ENCODE peak calls at places on chromosomes 4 and X, in seven cellular contexts. One of them, this sample, is unnamed.

GRCh38 chr4:8207314-8207713 is 8.2 kb downstream of the SH3TC1 start:
- DNase-seq in A549: no peak
- DNase-seq in suprapubic skin: no peak
- DNase-seq in K562: no peak
- DNase-seq in stomach: no peak
- DNase-seq in sigmoid colon: no peak
- DNase-seq in transverse colon: no peak
- DNase-seq in this sample: no peak

GRCh38 chr4:150379454-150379853 is 202.5 kb upstream of the MAB21L2 start:
- DNase-seq in K562: no peak
- DNase-seq in stomach: no peak
- DNase-seq in A549: no peak
- DNase-seq in transverse colon: no peak
- DNase-seq in sigmoid colon: no peak
- DNase-seq in suprapubic skin: no peak
- DNase-seq in this sample: no peak

GRCh38 chr4:80568891-80569290 is 233.4 kb downstream of the CFAP299 start:
- DNase-seq in transverse colon: no peak
- DNase-seq in sigmoid colon: no peak
- DNase-seq in suprapubic skin: no peak
- DNase-seq in K562: no peak
- DNase-seq in A549: no peak
- DNase-seq in stomach: no peak
- DNase-seq in this sample: no peak

GRCh38 chrX:56726609-56727008 is 2.4 kb upstream of the NBDY start:
- DNase-seq in sigmoid colon: no peak
- DNase-seq in stomach: no peak
- DNase-seq in K562: peak
- DNase-seq in transverse colon: no peak
- DNase-seq in A549: peak
- DNase-seq in suprapubic skin: no peak
- DNase-seq in this sample: no peak

GRCh38 chr4:52059372-52059771 is 8.3 kb downstream of the SPATA18 start:
- DNase-seq in K562: no peak
- DNase-seq in sigmoid colon: no peak
- DNase-seq in transverse colon: peak
- DNase-seq in stomach: peak
- DNase-seq in A549: no peak
- DNase-seq in suprapubic skin: no peak
- DNase-seq in this sample: no peak

GRCh38 chrX:114611018-114611619 is 27.2 kb downstream of the HTR2C start:
- DNase-seq in suprapubic skin: no peak
- DNase-seq in A549: peak
- DNase-seq in stomach: peak
- DNase-seq in K562: peak
- DNase-seq in transverse colon: peak
- DNase-seq in sigmoid colon: no peak
- DNase-seq in this sample: peak

GRCh38 chr4:112942077-112942476 is 107.4 kb upstream of the ANK2 start:
- DNase-seq in transverse colon: no peak
- DNase-seq in sigmoid colon: no peak
- DNase-seq in K562: no peak
- DNase-seq in suprapubic skin: no peak
- DNase-seq in stomach: no peak
- DNase-seq in A549: no peak
- DNase-seq in this sample: no peak

GRCh38 chr4:76748649-76749048 is 149.3 kb downstream of the SOWAHB start:
- DNase-seq in sigmoid colon: no peak
- DNase-seq in suprapubic skin: no peak
- DNase-seq in stomach: peak
- DNase-seq in A549: peak
- DNase-seq in K562: peak
- DNase-seq in transverse colon: peak
- DNase-seq in this sample: no peak

GRCh38 chr4:2402941-2403340 is 15.5 kb downstream of the ZFYVE28 start:
- DNase-seq in suprapubic skin: no peak
- DNase-seq in A549: no peak
- DNase-seq in K562: no peak
- DNase-seq in stomach: no peak
- DNase-seq in sigmoid colon: no peak
- DNase-seq in transverse colon: no peak
- DNase-seq in this sample: no peak

GRCh38 chrX:140713174-140713539 is 3.6 kb downstream of the LINC00632 start:
- DNase-seq in transverse colon: no peak
- DNase-seq in A549: no peak
- DNase-seq in K562: no peak
- DNase-seq in suprapubic skin: no peak
- DNase-seq in sigmoid colon: no peak
- DNase-seq in stomach: no peak
- DNase-seq in this sample: no peak

GRCh38 chrX:9644335-9644734 is 121.3 kb downstream of the GPR143 start:
- DNase-seq in suprapubic skin: no peak
- DNase-seq in K562: no peak
- DNase-seq in A549: no peak
- DNase-seq in stomach: no peak
- DNase-seq in transverse colon: no peak
- DNase-seq in sigmoid colon: peak
- DNase-seq in this sample: peak

GRCh38 chr4:150238591-150238990 is 160.3 kb downstream of the DCLK2 start:
- DNase-seq in stomach: no peak
- DNase-seq in K562: no peak
- DNase-seq in A549: no peak
- DNase-seq in transverse colon: no peak
- DNase-seq in sigmoid colon: no peak
- DNase-seq in suprapubic skin: no peak
- DNase-seq in this sample: no peak

GRCh38 chrX:119539872-119540271 is 25.3 kb downstream of the STEEP1 start:
- DNase-seq in A549: peak
- DNase-seq in sigmoid colon: no peak
- DNase-seq in transverse colon: no peak
- DNase-seq in suprapubic skin: no peak
- DNase-seq in stomach: no peak
- DNase-seq in K562: no peak
- DNase-seq in this sample: no peak

GRCh38 chr4:16636304-16636703 is 262.1 kb downstream of the LDB2 start:
- DNase-seq in K562: no peak
- DNase-seq in sigmoid colon: no peak
- DNase-seq in suprapubic skin: no peak
- DNase-seq in transverse colon: no peak
- DNase-seq in stomach: no peak
- DNase-seq in A549: no peak
- DNase-seq in this sample: no peak
- TF ChIP-seq EP300 in K562: no peak
- TF ChIP-seq EP300 in sigmoid colon: no peak
- TF ChIP-seq EP300 in suprapubic skin: no peak
- TF ChIP-seq EP300 in transverse colon: no peak
- TF ChIP-seq EP300 in stomach: no peak
- TF ChIP-seq EP300 in A549: no peak
- TF ChIP-seq EP300 in this sample: no peak

GRCh38 chr4:109979932-109980717 is 67.4 kb downstream of the EGF start:
- DNase-seq in A549: no peak
- DNase-seq in suprapubic skin: no peak
- DNase-seq in K562: no peak
- DNase-seq in stomach: no peak
- DNase-seq in sigmoid colon: no peak
- DNase-seq in transverse colon: no peak
- DNase-seq in this sample: no peak

GRCh38 chr4:109978704-109979103 is 66.0 kb downstream of the EGF start:
- DNase-seq in K562: no peak
- DNase-seq in A549: no peak
- DNase-seq in stomach: no peak
- DNase-seq in sigmoid colon: no peak
- DNase-seq in suprapubic skin: no peak
- DNase-seq in transverse colon: no peak
- DNase-seq in this sample: no peak

GRCh38 chr4:109985993-109986640 is 73.4 kb downstream of the EGF start:
- DNase-seq in suprapubic skin: no peak
- DNase-seq in K562: no peak
- DNase-seq in A549: no peak
- DNase-seq in sigmoid colon: no peak
- DNase-seq in stomach: no peak
- DNase-seq in transverse colon: no peak
- DNase-seq in this sample: no peak

GRCh38 chr4:109981936-109982335 is 69.3 kb downstream of the EGF start:
- DNase-seq in suprapubic skin: no peak
- DNase-seq in stomach: no peak
- DNase-seq in sigmoid colon: no peak
- DNase-seq in A549: no peak
- DNase-seq in transverse colon: no peak
- DNase-seq in K562: no peak
- DNase-seq in this sample: no peak

GRCh38 chr4:109982521-109982920 is 69.8 kb downstream of the EGF start:
- DNase-seq in K562: no peak
- DNase-seq in A549: no peak
- DNase-seq in transverse colon: no peak
- DNase-seq in sigmoid colon: no peak
- DNase-seq in suprapubic skin: no peak
- DNase-seq in stomach: no peak
- DNase-seq in this sample: no peak
- TF ChIP-seq CTCF in K562: no peak
- TF ChIP-seq CTCF in A549: no peak
- TF ChIP-seq CTCF in transverse colon: no peak
- TF ChIP-seq CTCF in sigmoid colon: no peak
- TF ChIP-seq CTCF in suprapubic skin: no peak
- TF ChIP-seq CTCF in stomach: no peak
- TF ChIP-seq CTCF in this sample: no peak

DNA sequence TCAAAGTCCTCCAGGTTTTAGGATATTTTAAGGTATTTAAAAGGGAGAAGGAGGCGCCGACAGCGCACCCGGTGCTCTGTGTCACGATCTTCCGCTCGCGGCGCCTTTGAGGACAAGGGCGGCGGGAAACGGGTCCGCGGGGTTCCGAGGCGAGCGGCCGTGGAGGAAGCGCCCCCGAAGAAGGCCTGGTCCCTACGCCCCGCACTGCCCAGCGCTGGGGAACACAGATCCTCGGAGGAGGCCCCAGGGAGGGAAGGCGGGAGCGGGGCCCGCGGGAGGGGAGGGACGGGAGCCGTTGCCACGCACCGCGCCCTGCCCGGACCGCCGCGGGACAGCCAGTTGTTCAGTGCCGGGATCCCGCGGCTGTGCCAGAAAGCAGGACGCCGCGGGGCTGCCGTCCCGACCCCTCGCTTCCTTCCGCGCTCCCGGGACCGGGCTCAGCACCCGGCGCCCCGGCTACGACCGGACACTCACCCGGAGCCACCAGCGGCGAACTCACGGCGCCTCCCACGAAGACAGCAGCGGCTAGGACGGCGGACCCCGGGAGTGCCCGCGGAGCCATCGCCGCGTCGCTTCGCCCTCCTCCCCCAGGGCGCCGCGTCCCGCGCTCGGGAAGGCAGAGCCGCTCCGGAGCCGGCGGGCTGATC is 327 bp downstream of the RELL1 start:
- DNase-seq in K562: peak
- DNase-seq in transverse colon: peak
- DNase-seq in A549: peak
- DNase-seq in suprapubic skin: peak
- DNase-seq in sigmoid colon: peak
- DNase-seq in stomach: peak
- DNase-seq in this sample: no peak
- TF ChIP-seq EP300 in K562: no peak
- TF ChIP-seq EP300 in transverse colon: no peak
- TF ChIP-seq EP300 in A549: no peak
- TF ChIP-seq EP300 in suprapubic skin: no peak
- TF ChIP-seq EP300 in sigmoid colon: no peak
- TF ChIP-seq EP300 in stomach: no peak
- TF ChIP-seq EP300 in this sample: no peak

DNA sequence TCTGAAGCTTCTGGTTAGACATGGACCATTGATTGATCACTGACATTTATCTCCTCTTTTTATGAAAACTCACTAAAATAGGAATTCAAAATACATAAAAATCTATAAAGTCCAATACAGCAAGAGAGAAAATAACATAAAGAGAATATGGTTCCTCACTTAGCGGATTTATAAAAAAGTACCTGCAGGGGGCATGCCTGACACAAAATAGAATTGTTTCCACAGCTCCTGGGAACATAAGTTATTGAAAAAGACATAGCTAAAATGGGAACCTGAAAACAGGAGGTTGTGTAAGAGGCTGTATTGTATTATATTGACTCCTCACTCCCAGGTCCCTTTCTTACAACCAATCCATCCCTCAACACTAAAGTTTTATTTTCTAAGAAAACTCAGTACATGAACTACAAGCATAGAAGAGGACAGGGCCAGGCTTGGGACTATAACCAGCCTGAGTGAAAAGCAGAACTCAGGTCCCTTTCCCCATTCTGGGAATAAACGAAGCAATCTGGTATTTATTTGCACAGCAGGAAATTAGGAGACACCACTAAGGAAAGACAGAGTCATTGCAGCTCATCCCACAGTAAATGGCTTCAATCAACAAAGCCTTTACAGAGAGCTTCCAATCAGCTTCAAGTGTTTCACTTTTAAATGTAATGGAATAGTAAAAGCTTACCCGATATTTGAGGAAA is 121.1 kb upstream of the NDST4 start:
- DNase-seq in stomach: no peak
- DNase-seq in A549: no peak
- DNase-seq in K562: no peak
- DNase-seq in transverse colon: no peak
- DNase-seq in sigmoid colon: no peak
- DNase-seq in suprapubic skin: no peak
- DNase-seq in this sample: no peak
- TF ChIP-seq CTCF in stomach: no peak
- TF ChIP-seq CTCF in A549: peak
- TF ChIP-seq CTCF in K562: no peak
- TF ChIP-seq CTCF in transverse colon: no peak
- TF ChIP-seq CTCF in sigmoid colon: no peak
- TF ChIP-seq CTCF in suprapubic skin: no peak
- TF ChIP-seq CTCF in this sample: no peak

This sample was measured in ovary.